ENCODE peak calls at places on chromosomes 11 and 22, in seven cellular contexts. One of them, this sample, is unnamed.

GRCh38 chr11:72233056-72233772 is 8.6 kb downstream of the INPPL1 start:
- DNase-seq in AG04450: no peak
- DNase-seq in CD8-positive, alpha-beta memory T cell: peak
- DNase-seq in colonic mucosa: no peak
- DNase-seq in CD4-positive, alpha-beta memory T cell: no peak
- DNase-seq in effector memory CD4-positive, alpha-beta T cell: no peak
- DNase-seq in PC-9: no peak
- DNase-seq in this sample: no peak

GRCh38 chr11:120244966-120245365 is 5.0 kb downstream of the POU2F3 start:
- DNase-seq in colonic mucosa: no peak
- DNase-seq in CD4-positive, alpha-beta memory T cell: no peak
- DNase-seq in PC-9: no peak
- DNase-seq in effector memory CD4-positive, alpha-beta T cell: no peak
- DNase-seq in CD8-positive, alpha-beta memory T cell: no peak
- DNase-seq in AG04450: no peak
- DNase-seq in this sample: no peak

GRCh38 chr11:121643530-121644512 is 191.1 kb upstream of the SORL1-AS1 start:
- DNase-seq in CD8-positive, alpha-beta memory T cell: no peak
- DNase-seq in colonic mucosa: no peak
- DNase-seq in PC-9: no peak
- DNase-seq in effector memory CD4-positive, alpha-beta T cell: no peak
- DNase-seq in CD4-positive, alpha-beta memory T cell: no peak
- DNase-seq in AG04450: no peak
- DNase-seq in this sample: no peak

GRCh38 chr11:33773399-33774355 is 643 bp downstream of the FBXO3 start:
- DNase-seq in PC-9: no peak
- DNase-seq in effector memory CD4-positive, alpha-beta T cell: peak
- DNase-seq in CD8-positive, alpha-beta memory T cell: peak
- DNase-seq in AG04450: no peak
- DNase-seq in CD4-positive, alpha-beta memory T cell: peak
- DNase-seq in colonic mucosa: peak
- DNase-seq in this sample: no peak

GRCh38 chr22:49946612-49947295 is 13.8 kb upstream of the PIM3 start:
- DNase-seq in PC-9: no peak
- DNase-seq in colonic mucosa: peak
- DNase-seq in CD4-positive, alpha-beta memory T cell: no peak
- DNase-seq in effector memory CD4-positive, alpha-beta T cell: no peak
- DNase-seq in AG04450: no peak
- DNase-seq in CD8-positive, alpha-beta memory T cell: no peak
- DNase-seq in this sample: no peak

GRCh38 chr11:35683728-35684339 is 21.3 kb downstream of the TRIM44 start:
- DNase-seq in CD4-positive, alpha-beta memory T cell: no peak
- DNase-seq in AG04450: no peak
- DNase-seq in effector memory CD4-positive, alpha-beta T cell: no peak
- DNase-seq in PC-9: no peak
- DNase-seq in colonic mucosa: no peak
- DNase-seq in CD8-positive, alpha-beta memory T cell: no peak
- DNase-seq in this sample: no peak

GRCh38 chr11:128379587-128380279 is 207.6 kb downstream of the ETS1 start:
- DNase-seq in PC-9: peak
- DNase-seq in CD4-positive, alpha-beta memory T cell: peak
- DNase-seq in colonic mucosa: no peak
- DNase-seq in effector memory CD4-positive, alpha-beta T cell: no peak
- DNase-seq in AG04450: no peak
- DNase-seq in CD8-positive, alpha-beta memory T cell: peak
- DNase-seq in this sample: peak

GRCh38 chr22:23306438-23306921 is 126.2 kb downstream of the BCR start:
- DNase-seq in CD8-positive, alpha-beta memory T cell: no peak
- DNase-seq in AG04450: no peak
- DNase-seq in PC-9: no peak
- DNase-seq in colonic mucosa: no peak
- DNase-seq in effector memory CD4-positive, alpha-beta T cell: no peak
- DNase-seq in CD4-positive, alpha-beta memory T cell: no peak
- DNase-seq in this sample: no peak

GRCh38 chr22:25282671-25283561 is 63.5 kb downstream of the CRYBB2 start:
- DNase-seq in effector memory CD4-positive, alpha-beta T cell: no peak
- DNase-seq in AG04450: no peak
- DNase-seq in CD4-positive, alpha-beta memory T cell: no peak
- DNase-seq in colonic mucosa: no peak
- DNase-seq in PC-9: no peak
- DNase-seq in CD8-positive, alpha-beta memory T cell: no peak
- DNase-seq in this sample: no peak

GRCh38 chr11:65425105-65425970 is 2.7 kb downstream of the NEAT1 start:
- DNase-seq in AG04450: no peak
- DNase-seq in effector memory CD4-positive, alpha-beta T cell: peak
- DNase-seq in CD8-positive, alpha-beta memory T cell: peak
- DNase-seq in PC-9: peak
- DNase-seq in CD4-positive, alpha-beta memory T cell: peak
- DNase-seq in colonic mucosa: peak
- DNase-seq in this sample: no peak

GRCh38 chr11:83303358-83303757 is 17.2 kb upstream of the CCDC90B start:
- DNase-seq in PC-9: no peak
- DNase-seq in CD8-positive, alpha-beta memory T cell: no peak
- DNase-seq in colonic mucosa: no peak
- DNase-seq in AG04450: no peak
- DNase-seq in effector memory CD4-positive, alpha-beta T cell: no peak
- DNase-seq in CD4-positive, alpha-beta memory T cell: no peak
- DNase-seq in this sample: no peak

GRCh38 chr22:45896153-45896951 is 80.6 kb downstream of the WNT7B start:
- DNase-seq in colonic mucosa: no peak
- DNase-seq in AG04450: no peak
- DNase-seq in PC-9: peak
- DNase-seq in CD8-positive, alpha-beta memory T cell: peak
- DNase-seq in CD4-positive, alpha-beta memory T cell: no peak
- DNase-seq in effector memory CD4-positive, alpha-beta T cell: no peak
- DNase-seq in this sample: peak

GRCh38 chr22:41397143-41397811 is 15.5 kb downstream of the TEF start:
- DNase-seq in AG04450: no peak
- DNase-seq in effector memory CD4-positive, alpha-beta T cell: no peak
- DNase-seq in PC-9: no peak
- DNase-seq in colonic mucosa: peak
- DNase-seq in CD4-positive, alpha-beta memory T cell: no peak
- DNase-seq in CD8-positive, alpha-beta memory T cell: no peak
- DNase-seq in this sample: no peak

GRCh38 chr11:61862714-61863547 is 28.4 kb downstream of the FADS3 start:
- DNase-seq in CD8-positive, alpha-beta memory T cell: no peak
- DNase-seq in AG04450: no peak
- DNase-seq in colonic mucosa: no peak
- DNase-seq in PC-9: no peak
- DNase-seq in CD4-positive, alpha-beta memory T cell: no peak
- DNase-seq in effector memory CD4-positive, alpha-beta T cell: no peak
- DNase-seq in this sample: no peak

GRCh38 chr11:110797453-110797852 is 85.2 kb upstream of the ARHGAP20 start:
- DNase-seq in colonic mucosa: no peak
- DNase-seq in CD8-positive, alpha-beta memory T cell: no peak
- DNase-seq in effector memory CD4-positive, alpha-beta T cell: no peak
- DNase-seq in CD4-positive, alpha-beta memory T cell: no peak
- DNase-seq in AG04450: no peak
- DNase-seq in PC-9: no peak
- DNase-seq in this sample: peak

GRCh38 chr11:129750343-129751292 is 65.0 kb upstream of the TMEM45B start:
- DNase-seq in PC-9: peak
- DNase-seq in effector memory CD4-positive, alpha-beta T cell: peak
- DNase-seq in CD8-positive, alpha-beta memory T cell: peak
- DNase-seq in AG04450: peak
- DNase-seq in CD4-positive, alpha-beta memory T cell: peak
- DNase-seq in colonic mucosa: peak
- DNase-seq in this sample: no peak

GRCh38 chr11:65311197-65311631 is 3.5 kb upstream of the CDC42EP2 start:
- DNase-seq in effector memory CD4-positive, alpha-beta T cell: no peak
- DNase-seq in CD4-positive, alpha-beta memory T cell: no peak
- DNase-seq in CD8-positive, alpha-beta memory T cell: no peak
- DNase-seq in colonic mucosa: no peak
- DNase-seq in AG04450: no peak
- DNase-seq in PC-9: peak
- DNase-seq in this sample: no peak

GRCh38 chr22:46798366-46799057 is 36.1 kb downstream of the TBC1D22A start:
- DNase-seq in colonic mucosa: peak
- DNase-seq in CD4-positive, alpha-beta memory T cell: peak
- DNase-seq in AG04450: peak
- DNase-seq in CD8-positive, alpha-beta memory T cell: peak
- DNase-seq in effector memory CD4-positive, alpha-beta T cell: peak
- DNase-seq in PC-9: peak
- DNase-seq in this sample: no peak

GRCh38 chr22:45344339-45344738 is 34.6 kb downstream of the FAM118A start:
- DNase-seq in CD8-positive, alpha-beta memory T cell: no peak
- DNase-seq in AG04450: no peak
- DNase-seq in CD4-positive, alpha-beta memory T cell: no peak
- DNase-seq in effector memory CD4-positive, alpha-beta T cell: no peak
- DNase-seq in PC-9: no peak
- DNase-seq in colonic mucosa: no peak
- DNase-seq in this sample: no peak

GRCh38 chr11:86101493-86101892 is 32.6 kb upstream of the PICALM start:
- DNase-seq in CD8-positive, alpha-beta memory T cell: no peak
- DNase-seq in CD4-positive, alpha-beta memory T cell: no peak
- DNase-seq in AG04450: no peak
- DNase-seq in effector memory CD4-positive, alpha-beta T cell: no peak
- DNase-seq in colonic mucosa: no peak
- DNase-seq in PC-9: peak
- DNase-seq in this sample: no peak

GRCh38 chr11:72686639-72687215 is 12.5 kb upstream of the PDE2A start:
- DNase-seq in PC-9: no peak
- DNase-seq in CD8-positive, alpha-beta memory T cell: no peak
- DNase-seq in effector memory CD4-positive, alpha-beta T cell: no peak
- DNase-seq in colonic mucosa: no peak
- DNase-seq in CD4-positive, alpha-beta memory T cell: no peak
- DNase-seq in AG04450: no peak
- DNase-seq in this sample: no peak

GRCh38 chr11:65314501-65315203 is at the start of gene CDC42EP2:
- DNase-seq in AG04450: no peak
- DNase-seq in CD4-positive, alpha-beta memory T cell: peak
- DNase-seq in effector memory CD4-positive, alpha-beta T cell: peak
- DNase-seq in colonic mucosa: peak
- DNase-seq in CD8-positive, alpha-beta memory T cell: peak
- DNase-seq in PC-9: peak
- DNase-seq in this sample: no peak

GRCh38 chr11:60915250-60915914 is 1.4 kb downstream of the TMEM109 start:
- DNase-seq in CD8-positive, alpha-beta memory T cell: peak
- DNase-seq in AG04450: no peak
- DNase-seq in CD4-positive, alpha-beta memory T cell: peak
- DNase-seq in colonic mucosa: peak
- DNase-seq in PC-9: peak
- DNase-seq in effector memory CD4-positive, alpha-beta T cell: peak
- DNase-seq in this sample: no peak

GRCh38 chr22:44648821-44649566 is 53.0 kb upstream of the PRR5 start:
- DNase-seq in PC-9: no peak
- DNase-seq in CD8-positive, alpha-beta memory T cell: no peak
- DNase-seq in CD4-positive, alpha-beta memory T cell: no peak
- DNase-seq in effector memory CD4-positive, alpha-beta T cell: no peak
- DNase-seq in colonic mucosa: peak
- DNase-seq in AG04450: peak
- DNase-seq in this sample: peak

GRCh38 chr11:113781682-113782081 is 2.1 kb downstream of the CLDN25 start:
- DNase-seq in AG04450: no peak
- DNase-seq in CD8-positive, alpha-beta memory T cell: no peak
- DNase-seq in colonic mucosa: no peak
- DNase-seq in effector memory CD4-positive, alpha-beta T cell: no peak
- DNase-seq in PC-9: peak
- DNase-seq in CD4-positive, alpha-beta memory T cell: no peak
- DNase-seq in this sample: no peak

GRCh38 chr11:112756166-112756565 is 205.1 kb upstream of the NCAM1 start:
- DNase-seq in AG04450: no peak
- DNase-seq in colonic mucosa: no peak
- DNase-seq in effector memory CD4-positive, alpha-beta T cell: no peak
- DNase-seq in CD4-positive, alpha-beta memory T cell: no peak
- DNase-seq in PC-9: no peak
- DNase-seq in CD8-positive, alpha-beta memory T cell: no peak
- DNase-seq in this sample: no peak

GRCh38 chr11:112762686-112763048 is 198.6 kb upstream of the NCAM1 start:
- DNase-seq in effector memory CD4-positive, alpha-beta T cell: no peak
- DNase-seq in CD8-positive, alpha-beta memory T cell: no peak
- DNase-seq in PC-9: no peak
- DNase-seq in colonic mucosa: no peak
- DNase-seq in CD4-positive, alpha-beta memory T cell: no peak
- DNase-seq in AG04450: no peak
- DNase-seq in this sample: no peak

GRCh38 chr11:112760378-112761060 is 200.7 kb upstream of the NCAM1 start:
- DNase-seq in colonic mucosa: no peak
- DNase-seq in PC-9: no peak
- DNase-seq in CD8-positive, alpha-beta memory T cell: no peak
- DNase-seq in AG04450: no peak
- DNase-seq in CD4-positive, alpha-beta memory T cell: no peak
- DNase-seq in effector memory CD4-positive, alpha-beta T cell: no peak
- DNase-seq in this sample: no peak

GRCh38 chr11:112761911-112762685 is 199.1 kb upstream of the NCAM1 start:
- DNase-seq in CD8-positive, alpha-beta memory T cell: no peak
- DNase-seq in AG04450: no peak
- DNase-seq in PC-9: peak
- DNase-seq in effector memory CD4-positive, alpha-beta T cell: no peak
- DNase-seq in colonic mucosa: no peak
- DNase-seq in CD4-positive, alpha-beta memory T cell: no peak
- DNase-seq in this sample: no peak

GRCh38 chr11:112759418-112759817 is 201.8 kb upstream of the NCAM1 start:
- DNase-seq in effector memory CD4-positive, alpha-beta T cell: no peak
- DNase-seq in colonic mucosa: no peak
- DNase-seq in CD4-positive, alpha-beta memory T cell: no peak
- DNase-seq in AG04450: no peak
- DNase-seq in CD8-positive, alpha-beta memory T cell: no peak
- DNase-seq in PC-9: no peak
- DNase-seq in this sample: no peak
- H3K27ac ChIP-seq in effector memory CD4-positive, alpha-beta T cell: no peak
- H3K27ac ChIP-seq in colonic mucosa: no peak
- H3K27ac ChIP-seq in CD4-positive, alpha-beta memory T cell: no peak
- H3K27ac ChIP-seq in AG04450: no peak
- H3K27ac ChIP-seq in CD8-positive, alpha-beta memory T cell: no peak
- H3K27ac ChIP-seq in PC-9: no peak
- H3K27ac ChIP-seq in this sample: no peak

GRCh38 chr11:118243161-118243560 is 9.0 kb downstream of the MPZL3 start:
- DNase-seq in AG04450: no peak
- DNase-seq in CD4-positive, alpha-beta memory T cell: no peak
- DNase-seq in CD8-positive, alpha-beta memory T cell: no peak
- DNase-seq in colonic mucosa: no peak
- DNase-seq in PC-9: peak
- DNase-seq in effector memory CD4-positive, alpha-beta T cell: no peak
- DNase-seq in this sample: no peak
- H3K27ac ChIP-seq in AG04450: no peak
- H3K27ac ChIP-seq in CD4-positive, alpha-beta memory T cell: no peak
- H3K27ac ChIP-seq in CD8-positive, alpha-beta memory T cell: no peak
- H3K27ac ChIP-seq in colonic mucosa: no peak
- H3K27ac ChIP-seq in PC-9: peak
- H3K27ac ChIP-seq in effector memory CD4-positive, alpha-beta T cell: no peak
- H3K27ac ChIP-seq in this sample: no peak

GRCh38 chr22:19147193-19147780 is 2.8 kb downstream of the GSC2 start:
- DNase-seq in CD4-positive, alpha-beta memory T cell: no peak
- DNase-seq in AG04450: no peak
- DNase-seq in CD8-positive, alpha-beta memory T cell: no peak
- DNase-seq in colonic mucosa: no peak
- DNase-seq in effector memory CD4-positive, alpha-beta T cell: no peak
- DNase-seq in PC-9: no peak
- DNase-seq in this sample: no peak
- H3K27ac ChIP-seq in CD4-positive, alpha-beta memory T cell: no peak
- H3K27ac ChIP-seq in AG04450: no peak
- H3K27ac ChIP-seq in CD8-positive, alpha-beta memory T cell: no peak
- H3K27ac ChIP-seq in colonic mucosa: no peak
- H3K27ac ChIP-seq in effector memory CD4-positive, alpha-beta T cell: no peak
- H3K27ac ChIP-seq in PC-9: no peak
- H3K27ac ChIP-seq in this sample: no peak

DNA sequence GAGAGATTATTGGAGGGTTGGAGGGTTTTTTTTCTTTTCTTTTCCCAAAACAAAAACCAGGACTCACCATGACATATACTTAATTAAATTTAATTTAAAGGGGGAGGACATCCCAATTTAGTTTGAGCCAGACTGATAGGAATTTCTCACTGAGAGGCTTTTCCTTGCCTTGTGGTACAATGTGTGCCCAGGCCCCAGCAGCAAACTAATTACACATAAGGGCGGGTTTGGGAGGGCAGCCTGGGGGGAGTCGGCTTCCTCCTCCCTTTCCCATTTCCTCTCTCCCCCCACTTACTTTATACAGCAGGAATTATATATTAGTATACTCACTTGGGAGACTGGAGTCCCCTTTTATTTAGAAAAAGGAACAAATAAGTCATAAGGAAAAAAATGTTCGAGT is 2.9 kb downstream of the TEAD1 start:
- DNase-seq in CD8-positive, alpha-beta memory T cell: no peak
- DNase-seq in colonic mucosa: no peak
- DNase-seq in effector memory CD4-positive, alpha-beta T cell: no peak
- DNase-seq in AG04450: no peak
- DNase-seq in CD4-positive, alpha-beta memory T cell: no peak
- DNase-seq in PC-9: no peak
- DNase-seq in this sample: no peak
- H3K27ac ChIP-seq in CD8-positive, alpha-beta memory T cell: no peak
- H3K27ac ChIP-seq in colonic mucosa: peak
- H3K27ac ChIP-seq in effector memory CD4-positive, alpha-beta T cell: no peak
- H3K27ac ChIP-seq in AG04450: peak
- H3K27ac ChIP-seq in CD4-positive, alpha-beta memory T cell: no peak
- H3K27ac ChIP-seq in PC-9: peak
- H3K27ac ChIP-seq in this sample: peak

This sample was measured in epithelial cell of prostate.